ENCODE peak calls at places on chromosomes 13 and 19, in six cellular contexts. T is dorsolateral prefrontal cortex, B is PC-9, H is fibroblast of lung, X is pancreas, O is heart right ventricle. Y is an unnamed sample. For H3K27me3, the result is how much of the 10 kb centered on the place peaks cover.

GRCh38 chr19:52212572-52213255 is 22.9 kb downstream of the PPP2R1A start:
- DNase-seq in T (no peak), B (peak), H (no peak), X (no peak), O (no peak), Y (no peak)

GRCh38 chr19:9531933-9532332 is 6.5 kb downstream of the ZNF426 start:
- DNase-seq in T (no peak), B (no peak), H (no peak), X (no peak), O (no peak), Y (no peak)

GRCh38 chr19:3547767-3548282 is 8.9 kb downstream of the TEKTIP1 start:
- DNase-seq in T (no peak), B (no peak), H (no peak), X (no peak), O (no peak), Y (peak)

GRCh38 chr13:47211106-47211505 is 314.3 kb upstream of the HTR2A start:
- DNase-seq in T (no peak), B (no peak), H (no peak), X (no peak), O (no peak), Y (no peak)

GRCh38 chr13:113761136-113761535 is 2.1 kb downstream of the TMEM255B start:
- DNase-seq in T (no peak), B (no peak), H (no peak), X (no peak), O (no peak), Y (no peak)

GRCh38 chr13:40920826-40921225 is 98.3 kb downstream of the ELF1 start:
- DNase-seq in T (no peak), B (no peak), H (peak), X (no peak), O (no peak), Y (no peak)

GRCh38 chr13:109816979-109817275 is 30.5 kb upstream of the IRS2 start:
- DNase-seq in T (no peak), B (peak), H (peak), X (no peak), O (no peak), Y (no peak)

GRCh38 chr13:30569901-30570576 is 47.7 kb upstream of the USPL1 start:
- DNase-seq in T (no peak), B (peak), H (peak), X (no peak), O (peak), Y (no peak)

GRCh38 chr13:46010148-46010547 is 42.4 kb downstream of the ZC3H13 start:
- DNase-seq in T (no peak), B (no peak), H (peak), X (no peak), O (no peak), Y (no peak)

GRCh38 chr13:112689498-112690241 is at the start of gene ATP11A:
- DNase-seq in T (peak), B (peak), H (peak), X (peak), O (peak), Y (peak)

GRCh38 chr13:42832341-42833153 is 51.2 kb downstream of the FAM216B start:
- DNase-seq in T (no peak), B (peak), H (peak), X (no peak), O (peak), Y (no peak)

GRCh38 chr19:16371540-16371986 is 46.9 kb downstream of the KLF2 start:
- DNase-seq in T (no peak), B (no peak), H (no peak), X (no peak), O (peak), Y (peak)

GRCh38 chr13:99796175-99796819 is 175.3 kb downstream of the ZIC5 start:
- DNase-seq in T (no peak), B (no peak), H (peak), X (no peak), O (no peak), Y (no peak)

GRCh38 chr19:35549879-35550523 is 4.6 kb downstream of the TMEM147 start:
- DNase-seq in T (no peak), B (no peak), H (no peak), X (no peak), O (no peak), Y (no peak)

GRCh38 chr13:98022210-98022609 is 68.7 kb downstream of the IPO5 start:
- DNase-seq in T (no peak), B (no peak), H (peak), X (no peak), O (peak), Y (no peak)

GRCh38 chr13:73056054-73056962 is 2.5 kb upstream of the KLF5 start:
- DNase-seq in T (no peak), B (peak), H (peak), X (no peak), O (no peak), Y (no peak)

GRCh38 chr13:74132152-74132767 is 1.9 kb downstream of the KLF12 start:
- DNase-seq in T (no peak), B (no peak), H (peak), X (no peak), O (no peak), Y (peak)

GRCh38 chr13:23554000-23554399 is 16.2 kb upstream of the TNFRSF19 start:
- DNase-seq in T (no peak), B (no peak), H (no peak), X (no peak), O (no peak), Y (no peak)

GRCh38 chr13:23552171-23552570 is 18.0 kb upstream of the TNFRSF19 start:
- DNase-seq in T (no peak), B (no peak), H (no peak), X (no peak), O (no peak), Y (no peak)

GRCh38 chr13:23551213-23552008 is 18.8 kb upstream of the TNFRSF19 start:
- DNase-seq in T (no peak), B (no peak), H (no peak), X (no peak), O (no peak), Y (no peak)

GRCh38 chr13:23550164-23550563 is 20.0 kb upstream of the TNFRSF19 start:
- DNase-seq in T (no peak), B (no peak), H (no peak), X (no peak), O (no peak), Y (no peak)

GRCh38 chr13:23552661-23553060 is 17.6 kb upstream of the TNFRSF19 start:
- DNase-seq in T (no peak), B (no peak), H (no peak), X (no peak), O (no peak), Y (no peak)
- TF ChIP-seq CTCF in T (no peak), B (no peak), H (no peak), X (no peak), O (no peak), Y (no peak)

GRCh38 chr13:96851856-96852255 is 142.4 kb downstream of the OXGR1 start:
- DNase-seq in T (no peak), B (no peak), H (no peak), X (no peak), O (no peak), Y (no peak)
- H3K27me3 ChIP-seq in T (under half), B (under half), H (under half), X (under half), O (under half), Y (under half)

GRCh38 chr13:55783841-55784240 is 1356.9 kb upstream of the PRR20A start:
- DNase-seq in T (no peak), B (no peak), H (no peak), X (no peak), O (no peak), Y (no peak)
- H3K4me3 ChIP-seq in T (no peak), B (no peak), H (no peak), X (no peak), O (no peak), Y (no peak)

GRCh38 chr19:48448563-48448962 is 2.8 kb downstream of the GRWD1 start:
- DNase-seq in T (no peak), B (no peak), H (no peak), X (no peak), O (no peak), Y (no peak)

GRCh38 chr19:48445256-48445605 is 552 bp upstream of the GRWD1 start:
- DNase-seq in T (peak), B (peak), H (peak), X (no peak), O (peak), Y (no peak)

GRCh38 chr19:48444933-48445194 is 919 bp upstream of the GRWD1 start:
- DNase-seq in T (no peak), B (no peak), H (no peak), X (no peak), O (no peak), Y (no peak)

GRCh38 chr19:48445606-48446481 is at the start of gene GRWD1:
- DNase-seq in T (peak), B (peak), H (peak), X (peak), O (peak), Y (peak)

DNA sequence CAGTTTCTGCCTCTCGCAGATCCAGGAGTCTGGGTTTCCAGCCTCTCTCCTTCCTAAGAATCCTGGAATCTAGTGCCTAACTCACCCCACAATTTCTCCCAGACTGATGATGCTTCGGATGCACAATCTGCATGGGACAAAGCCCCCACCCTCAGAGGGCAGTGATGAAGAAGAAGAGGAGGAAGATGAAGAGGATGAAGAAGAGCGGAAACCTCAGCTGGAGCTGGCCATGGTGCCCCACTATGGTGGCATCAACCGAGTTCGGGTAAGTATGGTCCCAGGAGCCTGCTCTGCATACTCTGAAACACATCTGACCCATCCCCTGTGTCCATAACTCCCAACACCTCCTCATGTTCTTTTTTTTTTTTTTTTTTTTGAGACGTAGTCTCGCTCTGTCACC is 796 bp downstream of the GRWD1 start:
- DNase-seq in T (no peak), B (no peak), H (no peak), X (no peak), O (no peak), Y (no peak)
- TF ChIP-seq CTCF in T (no peak), B (no peak), H (no peak), X (no peak), O (no peak), Y (no peak)

Y was measured in GM06990.